ENCODE peak calls at places on chromosomes 5 and 9, in eight cellular contexts. E, O, A, G, K, F, Q and V are unnamed samples.

GRCh38 chr9:78292026-78292425 is 4.9 kb upstream of the PSAT1 start:
- DNase-seq in F (no peak), A (no peak), K (no peak), O (no peak), Q (no peak), E (no peak), G (no peak), V (no peak)

GRCh38 chr5:58366461-58366860 is 93.4 kb downstream of the PLK2 start:
- DNase-seq in O (no peak), K (no peak), F (no peak), E (no peak), G (peak; percentile 1), Q (no peak), A (no peak), V (peak; percentile 7)

GRCh38 chr5:181191526-181192336 is 13.3 kb downstream of the TRIM7 start:
- DNase-seq in F (peak; percentile 89), Q (peak; percentile 95), O (peak; percentile 96), E (peak; percentile 96), A (peak; percentile 98), G (peak; percentile 96), K (peak; percentile 95), V (peak; percentile 91)

GRCh38 chr9:123957168-123957721 is 27.3 kb upstream of the DENND1A start:
- DNase-seq in A (no peak), K (no peak), E (no peak), O (peak; percentile 17), Q (no peak), G (no peak), F (no peak), V (no peak)

GRCh38 chr5:116032094-116032517 is at the start of gene ARL14EPL:
- DNase-seq in A (no peak), G (peak; percentile 94), K (no peak), E (peak; percentile 56), Q (no peak), F (peak; percentile 52), O (peak; percentile 71), V (peak; percentile 94)

GRCh38 chr5:32233696-32234447 is 59.8 kb upstream of the GOLPH3 start:
- DNase-seq in A (no peak), O (peak; percentile 71), G (peak; percentile 61), F (no peak), E (no peak), K (peak; percentile 41), Q (no peak), V (peak; percentile 24)

GRCh38 chr5:9653811-9654210 is 23.7 kb upstream of the TAS2R1 start:
- DNase-seq in E (no peak), K (no peak), F (peak; percentile 83), O (peak; percentile 78), Q (no peak), G (peak; percentile 81), A (no peak), V (peak; percentile 98)

GRCh38 chr5:55907927-55908326 is 56.8 kb downstream of the IL31RA start:
- DNase-seq in A (no peak), Q (no peak), O (no peak), F (no peak), G (no peak), K (no peak), E (no peak), V (no peak)

GRCh38 chr5:116814656-116815055 is 240.0 kb upstream of the SEMA6A start:
- DNase-seq in F (no peak), O (no peak), K (no peak), Q (no peak), E (no peak), G (no peak), A (no peak), V (no peak)

GRCh38 chr9:13718539-13718938 is 439.0 kb upstream of the MPDZ start:
- DNase-seq in Q (no peak), F (no peak), G (no peak), A (no peak), E (no peak), K (no peak), O (peak; percentile 66), V (no peak)

GRCh38 chr9:133114451-133114885 is 6.6 kb downstream of the RALGDS start:
- DNase-seq in A (peak; percentile 74), E (peak; percentile 55), G (peak; percentile 47), F (no peak), Q (no peak), O (no peak), K (peak; percentile 23), V (no peak)

GRCh38 chr5:147621016-147621415 is 111.1 kb upstream of the DPYSL3 start:
- DNase-seq in O (no peak), Q (no peak), K (no peak), F (no peak), A (no peak), E (no peak), G (no peak), V (no peak)

GRCh38 chr5:96157077-96157780 is 195.6 kb upstream of the ELL2 start:
- DNase-seq in O (peak; percentile 76), A (no peak), F (no peak), E (no peak), Q (no peak), K (no peak), G (no peak), V (no peak)
- H3K27ac ChIP-seq in O (peak overlapping the region; percentile 90), A (no peak overlapping the region), F (no peak overlapping the region), E (no peak overlapping the region), Q (no peak overlapping the region), K (no peak overlapping the region), G (no peak overlapping the region), V (no peak overlapping the region)

GRCh38 chr5:107251151-107251550 is 419.6 kb downstream of the EFNA5 start:
- DNase-seq in K (no peak), G (peak; percentile 7), O (no peak), E (no peak), Q (no peak), A (no peak), F (no peak), V (no peak)

GRCh38 chr5:107247427-107247826 is 423.3 kb downstream of the EFNA5 start:
- DNase-seq in G (no peak), K (no peak), A (no peak), F (no peak), O (peak; percentile 66), E (no peak), Q (no peak), V (peak; percentile 48)

GRCh38 chr5:107242861-107243579 is 427.7 kb downstream of the EFNA5 start:
- DNase-seq in G (no peak), K (no peak), Q (no peak), E (no peak), F (no peak), A (no peak), O (no peak), V (no peak)

GRCh38 chr5:107253246-107253645 is 417.5 kb downstream of the EFNA5 start:
- DNase-seq in O (no peak), K (no peak), F (no peak), A (no peak), G (no peak), E (no peak), Q (no peak), V (no peak)

DNA sequence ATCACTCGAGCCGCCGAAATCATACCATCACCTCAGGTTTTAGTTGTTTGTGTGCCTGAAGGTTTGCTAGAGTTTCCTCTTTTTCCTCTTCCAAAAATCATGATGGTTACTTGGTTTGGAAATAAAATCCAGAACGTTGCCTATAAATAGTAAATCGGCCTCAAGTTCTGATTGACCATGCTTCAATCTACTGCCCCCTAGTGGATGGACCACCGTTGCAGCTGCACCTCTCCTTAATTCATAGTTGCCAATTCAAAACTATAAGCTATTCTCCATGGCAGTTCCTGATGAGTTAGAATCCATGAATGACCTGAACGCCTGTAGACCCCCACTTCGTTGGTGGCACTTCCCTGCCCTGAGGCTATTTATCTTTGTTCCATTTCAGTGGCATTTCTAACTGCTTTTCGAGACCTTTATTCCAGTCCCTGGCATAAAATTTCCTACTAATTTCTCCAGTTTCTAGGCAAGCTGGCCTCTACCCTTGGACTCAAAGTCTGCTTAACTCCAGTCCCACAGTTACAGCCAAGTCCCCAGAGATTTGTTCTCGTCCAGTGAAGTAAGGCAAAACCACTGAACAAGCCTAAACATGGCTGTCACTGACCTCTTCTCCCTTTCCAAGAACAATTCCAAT is 422.6 kb downstream of the EFNA5 start:
- DNase-seq in G (peak; percentile 68), E (peak; percentile 49), A (no peak), F (no peak), Q (no peak), K (no peak), O (peak; percentile 30), V (peak; percentile 64)
- TF ChIP-seq CTCF in G (peak; percentile 53), E (peak; percentile 82), A (peak; percentile 78), F (peak; percentile 66), Q (peak; percentile 31), K (no peak), O (peak; percentile 81), V (peak; percentile 88)

GRCh38 chr9:69582544-69583297 is 89.5 kb downstream of the APBA1 start:
- DNase-seq in E (no peak), Q (no peak), K (no peak), O (peak; percentile 28), F (no peak), A (no peak), G (no peak), V (no peak)
- H3K27ac ChIP-seq in E (no peak overlapping the region), Q (no peak overlapping the region), K (no peak overlapping the region), O (no peak overlapping the region), F (no peak overlapping the region), A (no peak overlapping the region), G (no peak overlapping the region), V (no peak overlapping the region)

GRCh38 chr5:1511037-1511436 is 12.7 kb downstream of the LPCAT1 start:
- DNase-seq in O (no peak), K (peak; percentile 16), G (no peak), E (no peak), A (peak; percentile 70), F (no peak), Q (no peak), V (no peak)

GRCh38 chr5:1510631-1511030 is 13.1 kb downstream of the LPCAT1 start:
- DNase-seq in K (peak; percentile 16), Q (no peak), O (no peak), E (no peak), A (peak; percentile 59), G (no peak), F (no peak), V (no peak)

GRCh38 chr5:1513326-1514026 is 10.3 kb downstream of the LPCAT1 start:
- DNase-seq in F (no peak), O (no peak), G (no peak), E (peak; percentile 49), Q (no peak), A (no peak), K (peak; percentile 5), V (no peak)

GRCh38 chr5:1512541-1513291 is 11.0 kb downstream of the LPCAT1 start:
- DNase-seq in K (peak; percentile 7), E (peak; percentile 45), A (peak; percentile 59), F (no peak), G (no peak), Q (no peak), O (no peak), V (no peak)

DNA sequence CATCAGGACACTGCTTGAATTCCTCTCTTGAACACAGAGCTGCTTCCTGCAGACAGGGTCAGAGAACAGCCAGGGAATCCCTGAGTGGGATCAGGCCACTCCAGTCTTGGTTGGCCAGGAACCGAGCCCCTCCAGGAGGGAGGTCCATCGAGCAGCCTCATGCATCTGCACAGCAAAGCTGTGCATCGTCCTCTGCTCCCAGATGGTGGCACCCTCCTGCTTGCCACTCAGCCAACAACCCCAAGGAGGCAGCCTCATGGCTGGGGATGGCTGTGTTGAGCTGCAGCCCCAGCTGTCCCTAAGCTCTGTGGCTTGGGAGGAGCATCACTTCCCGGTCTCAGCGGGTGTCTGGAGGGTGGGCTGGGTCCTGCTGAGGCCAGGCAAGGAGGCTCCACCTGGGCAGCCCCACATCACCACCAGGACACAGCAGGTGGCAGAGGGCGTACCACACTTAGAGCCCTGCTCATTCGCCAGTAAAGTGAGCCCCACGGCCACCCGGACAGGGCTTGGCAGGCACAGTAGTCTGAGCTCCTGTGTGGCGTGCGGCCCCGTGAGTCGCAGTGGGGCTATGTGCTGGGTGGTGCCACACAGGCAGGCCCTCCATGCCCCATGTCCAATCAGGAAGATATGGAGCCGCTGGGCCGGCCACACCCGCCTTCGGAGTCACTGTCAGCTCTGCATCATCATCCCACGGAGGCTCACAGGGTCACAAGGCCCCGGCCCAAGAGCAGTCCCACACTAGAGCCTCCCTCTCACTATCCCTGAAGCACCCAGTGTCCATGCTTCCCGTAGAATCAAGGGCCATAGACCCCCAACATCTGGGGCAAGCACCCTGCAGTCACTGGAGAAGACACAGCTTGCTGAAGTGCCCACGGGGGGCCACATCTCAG is 11.9 kb downstream of the LPCAT1 start:
- DNase-seq in E (no peak), G (peak; percentile 35), Q (no peak), K (peak; percentile 15), O (peak; percentile 47), F (no peak), A (peak; percentile 64), V (no peak)
- TF ChIP-seq CTCF in E (no peak), G (peak; percentile 13), Q (no peak), K (no peak), O (no peak), F (peak; percentile 19), A (no peak), V (peak; percentile 54)